ENCODE peak calls at places on chromosome 11, in six cellular contexts. W, V, D, N, Z and P are unnamed samples. For H3K36me3, the result is how much of the 10 kb centered on the place peaks cover.

GRCh38 chr11:84663731-84664130 is 963.4 kb downstream of the DLG2 start:
- DNase-seq in W (no peak), V (no peak), D (no peak), N (no peak), Z (no peak), P (no peak)

GRCh38 chr11:73312036-73312435 is 4.0 kb downstream of the ARHGEF17 start:
- DNase-seq in W (no peak), V (no peak), D (no peak), N (no peak), Z (no peak), P (no peak)

GRCh38 chr11:14873632-14874031 is 18.4 kb downstream of the CYP2R1 start:
- DNase-seq in W (no peak), V (no peak), D (no peak), N (no peak), Z (no peak), P (no peak)

GRCh38 chr11:45167283-45167682 is 20.8 kb downstream of the PRDM11 start:
- DNase-seq in W (no peak), V (no peak), D (no peak), N (no peak), Z (no peak), P (no peak)

GRCh38 chr11:126355926-126356897 is 726 bp downstream of the ST3GAL4 start:
- DNase-seq in W (no peak), V (peak), D (no peak), N (peak), Z (no peak), P (no peak)

GRCh38 chr11:108019870-108020540 is 11.3 kb downstream of the CUL5 start:
- DNase-seq in W (peak), V (no peak), D (no peak), N (no peak), Z (no peak), P (no peak)

GRCh38 chr11:133753150-133753549 is 92.2 kb downstream of the SPATA19 start:
- DNase-seq in W (no peak), V (peak), D (no peak), N (no peak), Z (no peak), P (no peak)

GRCh38 chr11:19576054-19576453 is 136.6 kb upstream of the NAV2 start:
- DNase-seq in W (no peak), V (no peak), D (no peak), N (no peak), Z (no peak), P (no peak)

GRCh38 chr11:124669193-124669592 is 4.3 kb downstream of the SIAE start:
- DNase-seq in W (peak), V (peak), D (no peak), N (no peak), Z (no peak), P (no peak)

GRCh38 chr11:80255021-80255420 is 814.2 kb upstream of the TENM4 start:
- DNase-seq in W (no peak), V (peak), D (no peak), N (no peak), Z (no peak), P (no peak)

GRCh38 chr11:27618591-27618990 is 81.7 kb downstream of the BDNF start:
- DNase-seq in W (no peak), V (no peak), D (no peak), N (no peak), Z (no peak), P (no peak)

GRCh38 chr11:130389315-130389935 is 39.0 kb downstream of the ADAMTS8 start:
- DNase-seq in W (peak), V (no peak), D (no peak), N (peak), Z (no peak), P (no peak)

GRCh38 chr11:128420943-128421342 is 166.4 kb downstream of the ETS1 start:
- DNase-seq in W (peak), V (no peak), D (no peak), N (no peak), Z (peak), P (no peak)

GRCh38 chr11:113593698-113594308 is 112.3 kb downstream of the TMPRSS5 start:
- DNase-seq in W (no peak), V (no peak), D (no peak), N (peak), Z (no peak), P (no peak)

GRCh38 chr11:112656772-112657428 is 304.3 kb upstream of the NCAM1 start:
- DNase-seq in W (peak), V (no peak), D (no peak), N (no peak), Z (peak), P (no peak)

GRCh38 chr11:33996498-33997454 is 54.8 kb upstream of the CAPRIN1 start:
- DNase-seq in W (peak), V (peak), D (peak), N (peak), Z (no peak), P (no peak)

GRCh38 chr11:68673991-68674390 is 10.4 kb upstream of the GAL start:
- DNase-seq in W (no peak), V (no peak), D (no peak), N (peak), Z (no peak), P (no peak)

GRCh38 chr11:70443043-70444030 is 45.0 kb downstream of the CTTN start:
- DNase-seq in W (no peak), V (peak), D (no peak), N (peak), Z (no peak), P (no peak)

GRCh38 chr11:21323617-21324016 is 654.2 kb downstream of the NELL1 start:
- DNase-seq in W (no peak), V (no peak), D (no peak), N (no peak), Z (no peak), P (no peak)

GRCh38 chr11:120659076-120659475 is 147.5 kb downstream of the GRIK4 start:
- DNase-seq in W (no peak), V (no peak), D (no peak), N (no peak), Z (no peak), P (no peak)

GRCh38 chr11:11583801-11584445 is 37.9 kb downstream of the GALNT18 start:
- DNase-seq in W (no peak), V (no peak), D (no peak), N (no peak), Z (no peak), P (no peak)

GRCh38 chr11:32830413-32830738 is 649 bp downstream of the PRRG4 start:
- DNase-seq in W (no peak), V (no peak), D (no peak), N (no peak), Z (no peak), P (no peak)

GRCh38 chr11:39965701-39966100 is 1493.8 kb downstream of the LRRC4C start:
- DNase-seq in W (no peak), V (no peak), D (no peak), N (no peak), Z (no peak), P (no peak)

GRCh38 chr11:70067591-70068341 is 10.4 kb upstream of the ANO1 start:
- DNase-seq in W (no peak), V (peak), D (peak), N (peak), Z (no peak), P (no peak)

DNA sequence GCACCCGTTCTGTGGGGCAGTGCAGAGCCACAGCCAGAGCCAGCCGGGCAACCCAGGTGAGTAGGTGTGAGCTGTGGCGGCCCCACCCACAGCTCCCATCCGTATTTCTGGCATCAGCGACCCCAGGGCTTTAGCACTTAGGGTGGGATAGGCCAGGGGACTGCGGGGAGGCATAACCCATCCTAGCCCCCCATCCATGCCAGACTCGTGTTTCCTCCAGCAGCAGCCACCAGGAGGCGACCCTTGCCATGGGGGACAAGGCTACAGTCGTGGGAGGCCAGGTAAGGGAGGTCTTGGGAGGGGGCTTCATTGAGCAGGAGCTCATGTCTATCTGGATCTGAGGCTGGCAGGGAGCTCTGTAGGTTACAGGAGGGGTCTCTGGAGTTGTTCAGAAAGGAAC is 873 bp downstream of the OTOG start:
- DNase-seq in W (no peak), V (peak), D (no peak), N (peak), Z (no peak), P (no peak)
- H3K4me3 ChIP-seq in W (no peak), V (no peak), D (no peak), N (no peak), Z (no peak), P (no peak)

GRCh38 chr11:117999354-117999993 is 13.3 kb downstream of the IL10RA start:
- DNase-seq in W (no peak), V (peak), D (no peak), N (no peak), Z (no peak), P (no peak)

GRCh38 chr11:118000067-118000849 is 14.1 kb downstream of the IL10RA start:
- DNase-seq in W (no peak), V (no peak), D (no peak), N (no peak), Z (no peak), P (no peak)

GRCh38 chr11:117998664-117999353 is 12.6 kb downstream of the IL10RA start:
- DNase-seq in W (no peak), V (peak), D (no peak), N (no peak), Z (no peak), P (no peak)

GRCh38 chr11:117997436-117998200 is 11.4 kb downstream of the IL10RA start:
- DNase-seq in W (no peak), V (peak), D (no peak), N (no peak), Z (no peak), P (no peak)

DNA sequence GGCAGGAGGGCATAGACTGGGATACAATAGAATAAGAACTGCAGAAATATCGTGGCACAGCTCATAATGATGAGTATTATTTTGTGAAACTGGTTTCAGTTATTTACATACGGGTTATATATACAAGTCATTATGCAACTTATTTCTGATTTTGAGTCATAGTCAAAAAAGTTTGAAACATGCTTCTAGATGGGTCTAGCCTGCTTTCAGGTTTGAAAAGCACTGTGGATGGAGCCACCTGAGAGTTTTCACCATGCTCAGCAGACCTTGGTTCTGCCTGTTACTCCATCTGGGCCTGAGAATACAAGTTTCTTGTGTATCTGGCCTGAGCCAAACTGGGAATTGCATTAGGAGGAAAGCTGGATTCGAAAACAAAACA is 12.0 kb downstream of the IL10RA start:
- DNase-seq in W (no peak), V (no peak), D (no peak), N (no peak), Z (no peak), P (no peak)
- H3K36me3 ChIP-seq in W (under half), V (under half), D (under half), N (under half), Z (under half), P (under half)

DNA sequence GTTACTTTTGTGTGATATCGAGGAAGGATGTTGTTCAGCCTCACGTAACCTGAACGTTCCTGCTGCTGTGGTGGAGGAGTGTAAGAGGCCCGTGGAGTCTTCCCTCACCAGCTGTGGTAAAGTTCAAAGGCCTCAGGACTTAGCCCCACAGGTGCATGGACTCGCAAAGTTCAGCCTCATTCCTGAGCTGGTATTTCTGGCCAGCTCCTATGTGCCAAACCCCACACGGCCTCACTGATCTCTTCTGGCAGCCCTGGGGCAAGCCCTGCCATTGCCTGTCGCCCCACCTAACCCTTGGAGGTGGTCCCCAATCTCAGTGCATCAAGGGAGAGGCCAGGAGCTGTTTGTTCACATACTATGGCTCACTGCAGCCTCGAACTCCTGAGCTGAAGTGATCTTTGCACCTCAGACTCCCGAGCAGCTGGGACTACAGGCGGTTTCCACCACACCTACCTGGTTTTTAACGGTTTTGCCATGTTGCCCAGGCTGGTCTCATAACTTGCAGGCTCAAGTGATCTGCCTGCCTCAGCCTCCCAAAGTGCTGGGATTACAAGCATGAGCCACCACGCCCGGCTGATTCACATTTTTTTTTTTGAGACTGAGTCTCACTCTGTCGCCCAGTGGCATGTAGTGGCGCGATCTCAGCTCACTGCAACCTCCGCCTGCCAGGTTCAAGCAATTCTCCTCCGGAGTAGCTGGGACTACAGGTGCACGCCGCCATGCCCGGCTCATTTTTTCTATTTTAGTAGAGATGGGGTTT is 2.2 kb downstream of the PHRF1 start:
- DNase-seq in W (no peak), V (no peak), D (no peak), N (no peak), Z (no peak), P (no peak)
- H3K4me3 ChIP-seq in W (peak), V (peak), D (peak), N (no peak), Z (no peak), P (peak)

DNA sequence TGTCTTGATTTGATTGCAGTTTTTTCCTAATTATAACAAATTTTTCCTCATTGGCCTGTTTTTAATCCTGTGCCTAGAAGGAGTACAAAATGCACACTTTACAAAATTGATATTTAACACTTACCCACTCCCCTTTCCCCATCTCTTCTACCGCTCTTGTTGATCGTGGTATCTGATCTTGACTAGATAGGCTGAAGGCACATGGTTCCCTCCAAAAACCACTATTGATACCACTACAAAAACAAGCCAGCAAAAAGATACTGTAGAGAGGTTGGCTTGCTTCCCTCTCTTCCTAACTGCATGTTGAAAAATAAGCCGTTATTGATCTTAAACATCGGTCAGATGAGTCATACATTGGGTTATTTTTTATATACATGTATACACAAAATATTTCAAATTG is 14.6 kb upstream of the ZNF143 start:
- DNase-seq in W (no peak), V (no peak), D (no peak), N (no peak), Z (no peak), P (no peak)
- H3K36me3 ChIP-seq in W (half or more), V (half or more), D (half or more), N (under half), Z (under half), P (half or more)

GRCh38 chr11:76857776-76858461 is 2.8 kb upstream of the ACER3 start:
- DNase-seq in W (no peak), V (no peak), D (no peak), N (no peak), Z (no peak), P (no peak)
- H3K4me3 ChIP-seq in W (no peak), V (no peak), D (no peak), N (no peak), Z (no peak), P (no peak)

GRCh38 chr11:67468509-67468834 is 579 bp downstream of the TMEM134 start:
- DNase-seq in W (no peak), V (peak), D (no peak), N (no peak), Z (no peak), P (no peak)

GRCh38 chr11:67470337-67471002 is 1.4 kb upstream of the TMEM134 start:
- DNase-seq in W (no peak), V (no peak), D (no peak), N (no peak), Z (no peak), P (no peak)

GRCh38 chr11:67466962-67467771 is 1.9 kb downstream of the TMEM134 start:
- DNase-seq in W (no peak), V (no peak), D (no peak), N (no peak), Z (no peak), P (no peak)

GRCh38 chr11:67468056-67468455 is 995 bp downstream of the TMEM134 start:
- DNase-seq in W (no peak), V (no peak), D (no peak), N (no peak), Z (no peak), P (no peak)

GRCh38 chr11:67468835-67469811 is at the start of gene TMEM134:
- DNase-seq in W (peak), V (peak), D (peak), N (peak), Z (no peak), P (no peak)
- H3K36me3 ChIP-seq in W (under half), V (under half), D (under half), N (under half), Z (under half), P (under half)